ENCODE peak calls at places on chromosomes 2 and 18, in five cellular contexts. P is nephron progenitor cell, W is iris pigment epithelial cell, N is uterus, Z is HCT116. H is an unnamed sample.
A peak's percentile ranks its signal among the peaks of the same experiment; 100 is the strongest.

GRCh38 chr2:128639693-128640092 is 321.0 kb upstream of the HS6ST1 start:
- DNase-seq in P (no peak), W (no peak), N (no peak), Z (no peak), H (peak; percentile 58)

GRCh38 chr2:233764264-233764663 is 4.2 kb downstream of the UGT1A1 start:
- DNase-seq in P (no peak), W (peak; percentile 82), N (no peak), Z (no peak), H (no peak)

GRCh38 chr2:7007846-7008741 is 90.9 kb downstream of the RNF144A start:
- DNase-seq in P (no peak), W (peak; percentile 92), N (peak; percentile 81), Z (no peak), H (peak; percentile 59)

GRCh38 chr2:201909961-201910361 is 103.6 kb downstream of the CDK15 start:
- DNase-seq in P (no peak), W (peak; percentile 82), N (no peak), Z (no peak), H (no peak)

GRCh38 chr2:231764752-231765151 is 16.3 kb downstream of the PDE6D start:
- DNase-seq in P (no peak), W (peak; percentile 31), N (no peak), Z (no peak), H (no peak)

GRCh38 chr18:43620936-43621335 is 343.6 kb upstream of the SYT4 start:
- DNase-seq in P (peak; percentile 5), W (peak; percentile 15), N (no peak), Z (no peak), H (peak; percentile 39)

GRCh38 chr2:26847663-26848335 is at the start of gene DPYSL5:
- DNase-seq in P (peak; percentile 88), W (no peak), N (no peak), Z (peak; percentile 10), H (peak; percentile 92)

GRCh38 chr2:58614259-58614658 is 373.1 kb upstream of the FANCL start:
- DNase-seq in P (no peak), W (no peak), N (no peak), Z (no peak), H (no peak)

GRCh38 chr2:44547713-44548112 is 186.0 kb downstream of the CAMKMT start:
- DNase-seq in P (no peak), W (no peak), N (no peak), Z (no peak), H (no peak)

GRCh38 chr2:54572636-54573531 is 116.8 kb downstream of the SPTBN1 start:
- DNase-seq in P (no peak), W (peak; percentile 81), N (no peak), Z (no peak), H (peak; percentile 51)

GRCh38 chr2:28021898-28022297 is 131.4 kb downstream of the BABAM2 start:
- DNase-seq in P (no peak), W (no peak), N (no peak), Z (no peak), H (no peak)

GRCh38 chr18:65761636-65762310 is 11.0 kb downstream of the CDH7 start:
- DNase-seq in P (no peak), W (no peak), N (no peak), Z (no peak), H (no peak)